ENCODE peak calls at places on chromosomes 3 and 15, in ten cellular contexts. I is brain microvascular endothelial cell, T is body of pancreas, N is ovary, M is heart left ventricle, K is skeletal muscle cell, O is pancreas, Y is left ventricle myocardium inferior, E is LNCaP clone FGC, S is psoas muscle. G is an unnamed sample.
A peak's percentile ranks its signal among the peaks of the same experiment; 100 is the strongest.

GRCh38 chr3:113273604-113274003 is 62.2 kb downstream of the BOC start:
- DNase-seq in I (no peak), T (no peak), N (peak; percentile 13), M (no peak), K (no peak), O (no peak), Y (no peak), E (no peak), S (no peak), G (no peak)

GRCh38 chr3:55481067-55481917 is 5.8 kb downstream of the WNT5A start:
- DNase-seq in I (peak; percentile 59), T (peak; percentile 57), N (peak; percentile 54), M (no peak), K (no peak), O (peak; percentile 78), Y (peak; percentile 15), E (no peak), S (peak; percentile 39), G (no peak)

GRCh38 chr3:86969500-86970189 is 21.3 kb downstream of the VGLL3 start:
- DNase-seq in I (peak; percentile 68), T (peak; percentile 42), N (peak; percentile 47), M (no peak), K (no peak), O (no peak), Y (no peak), E (no peak), S (no peak), G (no peak)

GRCh38 chr15:32685576-32685975 is 32.2 kb upstream of the GREM1 start:
- DNase-seq in I (peak; percentile 64), T (no peak), N (no peak), M (no peak), K (peak; percentile 86), O (no peak), Y (no peak), E (no peak), S (no peak), G (no peak)

GRCh38 chr3:17025594-17026139 is 140.9 kb downstream of the PLCL2 start:
- DNase-seq in I (no peak), T (no peak), N (no peak), M (no peak), K (no peak), O (no peak), Y (no peak), E (no peak), S (no peak), G (no peak)

GRCh38 chr3:171528102-171528501 is 67.9 kb upstream of the TNIK start:
- DNase-seq in I (no peak), T (no peak), N (no peak), M (no peak), K (no peak), O (no peak), Y (no peak), E (no peak), S (no peak), G (no peak)

GRCh38 chr3:36964827-36965226 is 20.0 kb upstream of the TRANK1 start:
- DNase-seq in I (no peak), T (no peak), N (no peak), M (no peak), K (no peak), O (no peak), Y (no peak), E (no peak), S (no peak), G (no peak)

GRCh38 chr3:183487046-183487445 is 58.6 kb upstream of the MCF2L2 start:
- DNase-seq in I (no peak), T (no peak), N (no peak), M (no peak), K (no peak), O (no peak), Y (no peak), E (no peak), S (no peak), G (peak; percentile 11)

GRCh38 chr15:62907275-62907674 is 135.3 kb upstream of the TPM1 start:
- DNase-seq in I (no peak), T (no peak), N (no peak), M (no peak), K (no peak), O (no peak), Y (no peak), E (no peak), S (no peak), G (no peak)

GRCh38 chr3:51983578-51984268 is 388 bp downstream of the ACY1 start:
- DNase-seq in I (no peak), T (no peak), N (no peak), M (no peak), K (no peak), O (no peak), Y (no peak), E (no peak), S (no peak), G (no peak)
- H3K4me3 ChIP-seq in I (peak overlapping the region; percentile 70), T (peak overlapping the region; percentile 37), N (peak overlapping the region; percentile 61), M (peak overlapping the region; percentile 38), K (peak overlapping the region; percentile 58), O (peak overlapping the region; percentile 39), Y (peak overlapping the region; percentile 85), E (peak overlapping the region; percentile 66), S (peak overlapping the region; percentile 84), G (peak overlapping the region; percentile 68)

DNA sequence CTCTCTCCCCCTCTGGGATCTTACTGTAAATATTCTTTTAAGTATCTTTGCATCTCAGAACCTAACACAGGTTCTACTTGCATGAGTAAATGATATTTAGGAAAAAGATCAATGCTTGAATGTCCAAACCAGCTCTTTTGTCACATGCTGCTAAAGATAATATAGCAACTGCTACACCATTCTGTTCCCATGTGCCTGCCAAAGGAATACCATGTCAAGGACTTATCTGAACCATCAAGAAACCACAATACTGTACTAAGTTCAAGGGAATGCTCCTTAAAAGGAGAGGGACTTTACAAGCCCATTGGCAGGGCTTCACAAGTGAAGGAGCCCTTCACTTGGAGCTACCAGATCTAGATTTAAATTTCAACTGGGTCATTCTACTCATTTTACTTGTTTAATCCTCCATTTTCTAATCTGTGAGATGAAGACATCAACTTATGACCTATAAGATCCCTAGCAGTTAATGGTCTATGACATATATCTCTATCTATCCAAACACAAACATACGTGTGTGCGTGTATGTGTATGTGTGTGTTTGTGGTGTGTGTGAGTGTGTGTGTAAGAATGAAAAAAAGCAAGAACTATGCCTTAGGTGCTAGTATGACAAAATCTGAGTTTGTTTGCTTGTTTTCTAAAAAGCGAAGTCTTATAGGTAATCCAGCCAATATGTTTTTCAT is 13.0 kb upstream of the SEC62 start:
- DNase-seq in I (no peak), T (no peak), N (no peak), M (no peak), K (no peak), O (no peak), Y (no peak), E (no peak), S (no peak), G (no peak)
- H3K4me3 ChIP-seq in I (no peak overlapping the region), T (no peak overlapping the region), N (no peak overlapping the region), M (no peak overlapping the region), K (no peak overlapping the region), O (no peak overlapping the region), Y (no peak overlapping the region), E (no peak overlapping the region), S (no peak overlapping the region), G (no peak overlapping the region)

GRCh38 chr3:140166908-140167599 is 232.1 kb downstream of the CLSTN2 start:
- DNase-seq in I (no peak), T (no peak), N (no peak), M (no peak), K (no peak), O (no peak), Y (no peak), E (no peak), S (no peak), G (no peak)

GRCh38 chr3:140163159-140163763 is 228.3 kb downstream of the CLSTN2 start:
- DNase-seq in I (no peak), T (no peak), N (no peak), M (no peak), K (no peak), O (no peak), Y (no peak), E (no peak), S (no peak), G (no peak)

GRCh38 chr3:140164922-140165590 is 230.1 kb downstream of the CLSTN2 start:
- DNase-seq in I (peak; percentile 7), T (no peak), N (no peak), M (no peak), K (no peak), O (no peak), Y (no peak), E (no peak), S (no peak), G (no peak)

GRCh38 chr3:140167600-140168281 is 232.8 kb downstream of the CLSTN2 start:
- DNase-seq in I (no peak), T (no peak), N (no peak), M (no peak), K (no peak), O (no peak), Y (no peak), E (no peak), S (no peak), G (no peak)

DNA sequence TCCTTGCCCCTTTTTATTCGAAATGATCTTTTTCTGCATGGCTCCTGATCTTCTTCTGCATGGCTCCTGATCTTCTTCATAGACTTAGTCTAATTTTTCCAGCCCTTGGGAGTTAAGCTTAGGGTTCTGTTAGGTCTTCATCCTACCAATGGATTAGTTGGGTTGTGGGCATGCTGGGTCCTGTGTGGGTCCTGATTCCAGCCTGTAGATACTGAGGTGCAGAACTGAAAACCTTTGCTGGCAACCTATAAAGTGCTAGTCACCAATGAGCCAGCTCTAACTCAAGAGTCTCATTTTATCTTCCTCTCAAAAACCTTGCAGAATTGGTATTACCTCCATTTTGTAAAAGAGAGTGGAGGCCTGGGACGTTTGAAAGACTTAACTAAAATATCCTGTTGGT is 229.2 kb downstream of the CLSTN2 start:
- DNase-seq in I (no peak), T (no peak), N (no peak), M (no peak), K (no peak), O (no peak), Y (no peak), E (no peak), S (no peak), G (no peak)
- H3K4me3 ChIP-seq in I (no peak overlapping the region), T (no peak overlapping the region), N (no peak overlapping the region), M (no peak overlapping the region), K (no peak overlapping the region), O (no peak overlapping the region), Y (no peak overlapping the region), E (no peak overlapping the region), S (no peak overlapping the region), G (no peak overlapping the region)

GRCh38 chr3:23954144-23954543 is 9.1 kb downstream of the NR1D2 start:
- DNase-seq in I (no peak), T (no peak), N (no peak), M (no peak), K (no peak), O (no peak), Y (no peak), E (no peak), S (no peak), G (no peak)

GRCh38 chr3:23952646-23953045 is 7.6 kb downstream of the NR1D2 start:
- DNase-seq in I (no peak), T (no peak), N (no peak), M (no peak), K (no peak), O (no peak), Y (no peak), E (no peak), S (no peak), G (no peak)

GRCh38 chr3:23956701-23957100 is 11.6 kb downstream of the NR1D2 start:
- DNase-seq in I (no peak), T (no peak), N (no peak), M (no peak), K (no peak), O (no peak), Y (no peak), E (peak; percentile 86), S (no peak), G (no peak)

GRCh38 chr3:23950303-23950702 is 5.2 kb downstream of the NR1D2 start:
- DNase-seq in I (no peak), T (no peak), N (no peak), M (no peak), K (no peak), O (no peak), Y (no peak), E (no peak), S (no peak), G (no peak)

GRCh38 chr3:23953523-23953922 is 8.4 kb downstream of the NR1D2 start:
- DNase-seq in I (no peak), T (no peak), N (no peak), M (no peak), K (no peak), O (no peak), Y (no peak), E (no peak), S (no peak), G (no peak)
- H3K4me3 ChIP-seq in I (no peak overlapping the region), T (no peak overlapping the region), N (no peak overlapping the region), M (no peak overlapping the region), K (no peak overlapping the region), O (no peak overlapping the region), Y (no peak overlapping the region), E (no peak overlapping the region), S (no peak overlapping the region), G (no peak overlapping the region)